ENCODE peak calls at places on chromosomes 4 and X, in four cellular contexts. C is kidney epithelial cell, Y is fibroblast of pulmonary artery, Z is PC-9. Q is an unnamed sample.

GRCh38 chr4:169283114-169283509 is 12.4 kb upstream of the SH3RF1 start:
- DNase-seq in C (peak), Z (peak), Y (peak), Q (peak)

GRCh38 chr4:18444286-18444685 is 422.7 kb upstream of the LCORL start:
- DNase-seq in C (no peak), Z (no peak), Y (no peak), Q (no peak)

GRCh38 chrX:45596190-45596808 is 395.6 kb upstream of the DIPK2B start:
- DNase-seq in Y (peak), Z (no peak), C (no peak), Q (no peak)

GRCh38 chr4:165440415-165440882 is 61.6 kb downstream of the CPE start:
- DNase-seq in Y (peak), C (peak), Z (peak), Q (peak)

GRCh38 chr4:4395849-4396627 is 9.1 kb downstream of the NSG1 start:
- DNase-seq in Y (peak), C (no peak), Z (no peak), Q (peak)

GRCh38 chrX:116490091-116490490 is 27.3 kb upstream of the CT83 start:
- DNase-seq in C (no peak), Y (peak), Z (no peak), Q (peak)

GRCh38 chr4:19178835-19179234 is 1072.9 kb upstream of the SLIT2 start:
- DNase-seq in C (no peak), Y (no peak), Z (no peak), Q (no peak)

GRCh38 chrX:38594434-38594833 is 33.1 kb downstream of the TSPAN7 start:
- DNase-seq in Z (no peak), Y (no peak), C (no peak), Q (no peak)

GRCh38 chr4:147480891-147481576 is at the start of gene EDNRA:
- DNase-seq in Y (peak), C (no peak), Z (peak), Q (peak)

GRCh38 chr4:87044511-87045369 is 109.9 kb downstream of the AFF1 start:
- DNase-seq in Y (peak), Z (no peak), C (peak), Q (no peak)

GRCh38 chrX:155747520-155747919 is 133.6 kb upstream of the VAMP7 start:
- DNase-seq in Y (peak), Z (peak), C (no peak), Q (no peak)

GRCh38 chrX:101260435-101260834 is 30.7 kb downstream of the TAF7L start:
- DNase-seq in Z (no peak), Y (peak), C (no peak), Q (peak)

GRCh38 chr4:140372607-140373327 is 679 bp upstream of the SCOC start:
- DNase-seq in Y (peak), C (no peak), Z (no peak), Q (peak)

GRCh38 chrX:47209508-47210238 is 8.8 kb upstream of the CDK16 start:
- DNase-seq in Z (no peak), C (no peak), Y (no peak), Q (no peak)

GRCh38 chr4:110854021-110854678 is 231.3 kb upstream of the PITX2 start:
- DNase-seq in Z (peak), C (no peak), Y (peak), Q (peak)

GRCh38 chr4:80922951-80923350 is 107.6 kb upstream of the BMP3 start:
- DNase-seq in C (no peak), Y (no peak), Z (no peak), Q (no peak)

GRCh38 chr4:94757192-94758140 is at the start of gene BMPR1B:
- DNase-seq in C (peak), Z (peak), Y (peak), Q (peak)

GRCh38 chr4:42348247-42348646 is 49.0 kb upstream of the SHISA3 start:
- DNase-seq in Z (no peak), C (no peak), Y (no peak), Q (no peak)

GRCh38 chr4:118973295-118973694 is 84.6 kb downstream of the SYNPO2 start:
- DNase-seq in C (no peak), Z (no peak), Y (no peak), Q (no peak)

GRCh38 chr4:122065915-122066314 is 86.2 kb upstream of the BLTP1 start:
- DNase-seq in C (no peak), Y (no peak), Z (no peak), Q (no peak)

GRCh38 chr4:16991455-16991854 is 93.0 kb upstream of the LDB2 start:
- DNase-seq in Z (no peak), Y (no peak), C (no peak), Q (no peak)

GRCh38 chrX:48046846-48047245 is 24.6 kb downstream of the ZNF630 start:
- DNase-seq in Z (peak), Y (no peak), C (no peak), Q (no peak)

GRCh38 chr4:52982246-52982950 is 120.3 kb downstream of the RASL11B start:
- DNase-seq in Y (peak), C (no peak), Z (no peak), Q (peak)

GRCh38 chr4:35772291-35772690 is 472.0 kb downstream of the ARAP2 start:
- DNase-seq in Y (peak), Z (no peak), C (no peak), Q (no peak)

GRCh38 chrX:100449696-100450606 is 39.9 kb upstream of the PCDH19 start:
- DNase-seq in Y (peak), C (no peak), Z (no peak), Q (no peak)

GRCh38 chrX:96719161-96719875 is 34.7 kb downstream of the DIAPH2 start:
- DNase-seq in Z (no peak), C (no peak), Y (no peak), Q (no peak)

GRCh38 chr4:10898072-10898471 is 213.5 kb upstream of the CLNK start:
- DNase-seq in Y (no peak), C (no peak), Z (no peak), Q (no peak)

GRCh38 chr4:10897076-10897475 is 212.5 kb upstream of the CLNK start:
- DNase-seq in C (no peak), Z (no peak), Y (no peak), Q (no peak)

GRCh38 chr4:10889819-10890218 is 205.3 kb upstream of the CLNK start:
- DNase-seq in Z (no peak), C (no peak), Y (no peak), Q (no peak)

GRCh38 chr4:10891866-10892265 is 207.3 kb upstream of the CLNK start:
- DNase-seq in Y (no peak), Z (no peak), C (no peak), Q (no peak)

GRCh38 chr4:10893417-10893816 is 208.8 kb upstream of the CLNK start:
- DNase-seq in Y (no peak), C (no peak), Z (no peak), Q (no peak)
- TF ChIP-seq CTCF in Y (peak), C (peak), Z (no peak), Q (no peak)

GRCh38 chr4:1417522-1418390 is 11.5 kb upstream of the NKX1-1 start:
- DNase-seq in Y (no peak), C (no peak), Z (no peak), Q (no peak)
- TF ChIP-seq CTCF in Y (no peak), C (no peak), Z (no peak), Q (no peak)

GRCh38 chr4:46329118-46329976 is 60.6 kb downstream of the GABRA2 start:
- DNase-seq in Z (peak), C (peak), Y (peak), Q (peak)
- TF ChIP-seq CTCF in Z (peak), C (peak), Y (peak), Q (peak)

GRCh38 chr4:5752803-5753184 is 41.8 kb downstream of the EVC start:
- DNase-seq in Z (no peak), Y (no peak), C (no peak), Q (no peak)

GRCh38 chr4:5753766-5754528 is 42.9 kb downstream of the EVC start:
- DNase-seq in Y (peak), C (peak), Z (peak), Q (peak)

GRCh38 chr4:5753366-5753765 is 42.4 kb downstream of the EVC start:
- DNase-seq in Y (no peak), Z (no peak), C (no peak), Q (no peak)

GRCh38 chr4:5751073-5751917 is 40.3 kb downstream of the EVC start:
- DNase-seq in C (peak), Z (no peak), Y (peak), Q (peak)

GRCh38 chr4:5751918-5752802 is 41.2 kb downstream of the EVC start:
- DNase-seq in Y (peak), C (peak), Z (no peak), Q (peak)
- TF ChIP-seq CTCF in Y (no peak), C (no peak), Z (no peak), Q (no peak)

DNA sequence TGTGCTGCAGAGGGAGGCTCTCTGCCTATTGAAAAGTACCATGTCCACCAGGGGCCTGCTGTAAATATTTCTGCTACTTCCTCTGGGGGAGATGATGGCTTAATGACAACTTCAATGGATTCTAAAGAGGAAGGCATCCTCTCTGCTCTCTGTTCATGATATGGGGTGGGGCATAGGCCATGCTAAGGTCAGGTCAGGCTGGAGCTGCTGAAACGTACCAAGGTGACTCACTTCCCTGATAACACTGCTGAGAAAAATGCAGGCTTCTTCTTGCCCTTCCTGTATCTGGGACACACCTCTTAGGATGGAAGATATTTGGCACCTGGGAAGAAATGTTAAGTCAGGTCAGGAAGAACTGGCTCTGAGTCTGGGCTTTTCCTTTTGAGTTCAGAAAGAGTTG is 31.5 kb downstream of the HS3ST1 start:
- DNase-seq in Z (peak), Y (no peak), C (no peak), Q (no peak)
- TF ChIP-seq CTCF in Z (no peak), Y (no peak), C (no peak), Q (no peak)

GRCh38 chrX:65451663-65452062 is 82.9 kb downstream of the LAS1L start:
- DNase-seq in Z (peak), Y (peak), C (no peak), Q (peak)
- TF ChIP-seq CTCF in Z (peak), Y (peak), C (peak), Q (peak)

DNA sequence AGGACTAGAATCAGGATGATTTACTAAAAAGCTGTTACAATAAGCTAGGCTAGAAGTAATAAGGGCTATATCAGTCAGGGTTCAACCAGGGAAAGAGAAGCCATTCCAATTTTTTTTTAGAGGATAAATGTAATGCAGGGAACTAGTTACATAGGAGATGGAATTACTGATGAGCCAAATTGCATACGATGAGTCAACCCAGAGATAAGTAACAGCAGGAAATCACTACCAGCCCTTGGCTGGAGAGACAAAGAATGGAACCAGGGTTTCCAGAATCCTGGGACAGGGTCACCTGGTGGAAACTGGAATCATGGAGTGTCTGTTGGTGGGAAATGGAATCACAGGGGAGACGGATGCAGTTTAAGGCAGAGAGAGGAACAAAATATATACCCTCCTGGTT is 13.1 kb upstream of the MAGEA4 start:
- DNase-seq in Z (no peak), C (no peak), Y (peak), Q (no peak)
- TF ChIP-seq CTCF in Z (no peak), C (no peak), Y (no peak), Q (no peak)